ENCODE peak calls at places on chromosomes 12 and 14, in six cellular contexts. One of them, this sample, is unnamed.

GRCh38 chr12:112198120-112198733 is 72.9 kb downstream of the TRAFD1 start:
- DNase-seq in astrocyte of the spinal cord: peak
- DNase-seq in NCI-H146: peak
- DNase-seq in activated CD4-positive, CD25-positive, alpha-beta regulatory T cell treated with anti-CD3 and anti-CD28 coated beads, Interleukin-2, amount 50 U/mL, for 16 hours: no peak
- DNase-seq in esophagus squamous epithelium: no peak
- DNase-seq in cerebellum: peak
- DNase-seq in this sample: peak

GRCh38 chr12:29191267-29191889 is 42.3 kb downstream of the FAR2 start:
- DNase-seq in astrocyte of the spinal cord: no peak
- DNase-seq in NCI-H146: no peak
- DNase-seq in activated CD4-positive, CD25-positive, alpha-beta regulatory T cell treated with anti-CD3 and anti-CD28 coated beads, Interleukin-2, amount 50 U/mL, for 16 hours: no peak
- DNase-seq in esophagus squamous epithelium: no peak
- DNase-seq in cerebellum: no peak
- DNase-seq in this sample: no peak

GRCh38 chr12:74412607-74413230 is 124.9 kb upstream of the ATXN7L3B start:
- DNase-seq in astrocyte of the spinal cord: peak
- DNase-seq in NCI-H146: peak
- DNase-seq in activated CD4-positive, CD25-positive, alpha-beta regulatory T cell treated with anti-CD3 and anti-CD28 coated beads, Interleukin-2, amount 50 U/mL, for 16 hours: no peak
- DNase-seq in esophagus squamous epithelium: no peak
- DNase-seq in cerebellum: peak
- DNase-seq in this sample: peak

GRCh38 chr14:90677484-90678045 is 138.7 kb downstream of the TTC7B start:
- DNase-seq in astrocyte of the spinal cord: peak
- DNase-seq in NCI-H146: no peak
- DNase-seq in activated CD4-positive, CD25-positive, alpha-beta regulatory T cell treated with anti-CD3 and anti-CD28 coated beads, Interleukin-2, amount 50 U/mL, for 16 hours: no peak
- DNase-seq in esophagus squamous epithelium: no peak
- DNase-seq in cerebellum: no peak
- DNase-seq in this sample: no peak

GRCh38 chr12:106137456-106138278 is 1.1 kb downstream of the NUAK1 start:
- DNase-seq in astrocyte of the spinal cord: no peak
- DNase-seq in NCI-H146: no peak
- DNase-seq in activated CD4-positive, CD25-positive, alpha-beta regulatory T cell treated with anti-CD3 and anti-CD28 coated beads, Interleukin-2, amount 50 U/mL, for 16 hours: no peak
- DNase-seq in esophagus squamous epithelium: no peak
- DNase-seq in cerebellum: peak
- DNase-seq in this sample: no peak

GRCh38 chr12:32444895-32445294 is 45.5 kb downstream of the FGD4 start:
- DNase-seq in astrocyte of the spinal cord: peak
- DNase-seq in NCI-H146: peak
- DNase-seq in activated CD4-positive, CD25-positive, alpha-beta regulatory T cell treated with anti-CD3 and anti-CD28 coated beads, Interleukin-2, amount 50 U/mL, for 16 hours: no peak
- DNase-seq in esophagus squamous epithelium: no peak
- DNase-seq in cerebellum: no peak
- DNase-seq in this sample: no peak

GRCh38 chr12:124774462-124775167 is 89.0 kb downstream of the SCARB1 start:
- DNase-seq in astrocyte of the spinal cord: peak
- DNase-seq in NCI-H146: no peak
- DNase-seq in activated CD4-positive, CD25-positive, alpha-beta regulatory T cell treated with anti-CD3 and anti-CD28 coated beads, Interleukin-2, amount 50 U/mL, for 16 hours: peak
- DNase-seq in esophagus squamous epithelium: no peak
- DNase-seq in cerebellum: peak
- DNase-seq in this sample: peak

GRCh38 chr14:100906420-100906819 is 2.9 kb upstream of the RTL1 start:
- DNase-seq in astrocyte of the spinal cord: no peak
- DNase-seq in NCI-H146: peak
- DNase-seq in activated CD4-positive, CD25-positive, alpha-beta regulatory T cell treated with anti-CD3 and anti-CD28 coated beads, Interleukin-2, amount 50 U/mL, for 16 hours: no peak
- DNase-seq in esophagus squamous epithelium: no peak
- DNase-seq in cerebellum: no peak
- DNase-seq in this sample: peak

GRCh38 chr12:34399631-34400422 is 377.5 kb downstream of the ALG10 start:
- DNase-seq in astrocyte of the spinal cord: no peak
- DNase-seq in NCI-H146: no peak
- DNase-seq in activated CD4-positive, CD25-positive, alpha-beta regulatory T cell treated with anti-CD3 and anti-CD28 coated beads, Interleukin-2, amount 50 U/mL, for 16 hours: no peak
- DNase-seq in esophagus squamous epithelium: no peak
- DNase-seq in cerebellum: no peak
- DNase-seq in this sample: peak

GRCh38 chr14:70052990-70053389 is 135.8 kb downstream of the SLC8A3 start:
- DNase-seq in astrocyte of the spinal cord: peak
- DNase-seq in NCI-H146: no peak
- DNase-seq in activated CD4-positive, CD25-positive, alpha-beta regulatory T cell treated with anti-CD3 and anti-CD28 coated beads, Interleukin-2, amount 50 U/mL, for 16 hours: no peak
- DNase-seq in esophagus squamous epithelium: no peak
- DNase-seq in cerebellum: no peak
- DNase-seq in this sample: no peak

GRCh38 chr12:64029013-64029857 is 184.7 kb downstream of the SRGAP1 start:
- DNase-seq in astrocyte of the spinal cord: no peak
- DNase-seq in NCI-H146: no peak
- DNase-seq in activated CD4-positive, CD25-positive, alpha-beta regulatory T cell treated with anti-CD3 and anti-CD28 coated beads, Interleukin-2, amount 50 U/mL, for 16 hours: no peak
- DNase-seq in esophagus squamous epithelium: no peak
- DNase-seq in cerebellum: no peak
- DNase-seq in this sample: no peak

GRCh38 chr12:110983811-110984210 is 63.4 kb upstream of the MYL2 start:
- DNase-seq in astrocyte of the spinal cord: no peak
- DNase-seq in NCI-H146: no peak
- DNase-seq in activated CD4-positive, CD25-positive, alpha-beta regulatory T cell treated with anti-CD3 and anti-CD28 coated beads, Interleukin-2, amount 50 U/mL, for 16 hours: no peak
- DNase-seq in esophagus squamous epithelium: no peak
- DNase-seq in cerebellum: no peak
- DNase-seq in this sample: no peak